ENCODE peak calls at places on chromosomes 3 and 15, in seven cellular contexts. W, D, I, T, K, A and Z are unnamed samples.

GRCh38 chr3:100022506-100022905 is 91.8 kb downstream of the FILIP1L start:
- DNase-seq in W (no peak), D (no peak), I (no peak), T (no peak), K (no peak), A (no peak), Z (no peak)

GRCh38 chr3:140344601-140345000 is 333.3 kb upstream of the TRIM42 start:
- DNase-seq in W (no peak), D (no peak), I (no peak), T (no peak), K (no peak), A (no peak), Z (no peak)

GRCh38 chr3:103247459-103247858 is 812.6 kb downstream of the ZPLD1 start:
- DNase-seq in W (no peak), D (no peak), I (no peak), T (no peak), K (no peak), A (no peak), Z (no peak)

GRCh38 chr3:42443819-42444436 is 33.5 kb upstream of the LYZL4 start:
- DNase-seq in W (peak), D (peak), I (peak), T (peak), K (peak), A (peak), Z (peak)

GRCh38 chr3:138072816-138073215 is 42.6 kb downstream of the DZIP1L start:
- DNase-seq in W (no peak), D (no peak), I (no peak), T (no peak), K (no peak), A (no peak), Z (no peak)

GRCh38 chr3:12878026-12878636 is 36.8 kb upstream of the RPL32 start:
- DNase-seq in W (no peak), D (no peak), I (no peak), T (no peak), K (no peak), A (no peak), Z (no peak)

GRCh38 chr3:154552338-154552737 is 122.3 kb upstream of the GPR149 start:
- DNase-seq in W (no peak), D (no peak), I (no peak), T (no peak), K (no peak), A (peak), Z (no peak)

GRCh38 chr3:171417137-171417536 is 43.1 kb downstream of the TNIK start:
- DNase-seq in W (no peak), D (no peak), I (no peak), T (no peak), K (no peak), A (no peak), Z (no peak)

GRCh38 chr3:150825916-150826377 is 63.0 kb upstream of the SIAH2 start:
- DNase-seq in W (no peak), D (no peak), I (no peak), T (no peak), K (no peak), A (no peak), Z (no peak)

GRCh38 chr3:179973024-179973423 is 63.7 kb downstream of the PEX5L start:
- DNase-seq in W (no peak), D (no peak), I (no peak), T (no peak), K (no peak), A (no peak), Z (no peak)

GRCh38 chr3:94671078-94671477 is 608.2 kb downstream of the NSUN3 start:
- DNase-seq in W (no peak), D (no peak), I (no peak), T (no peak), K (no peak), A (no peak), Z (no peak)

GRCh38 chr3:23648326-23648964 is 157.3 kb upstream of the UBE2E1 start:
- DNase-seq in W (no peak), D (no peak), I (no peak), T (no peak), K (no peak), A (no peak), Z (no peak)

GRCh38 chr3:115968871-115969270 is 345.6 kb downstream of the GAP43 start:
- DNase-seq in W (no peak), D (no peak), I (no peak), T (no peak), K (no peak), A (no peak), Z (no peak)

GRCh38 chr15:91787198-91787597 is 66.3 kb upstream of the SLCO3A1 start:
- DNase-seq in W (no peak), D (no peak), I (no peak), T (no peak), K (no peak), A (no peak), Z (no peak)

GRCh38 chr3:154040283-154040682 is 80.9 kb upstream of the ARHGEF26 start:
- DNase-seq in W (no peak), D (no peak), I (no peak), T (no peak), K (no peak), A (no peak), Z (no peak)

GRCh38 chr3:152853196-152853595 is 18.3 kb downstream of the P2RY1 start:
- DNase-seq in W (no peak), D (no peak), I (no peak), T (no peak), K (no peak), A (no peak), Z (no peak)

GRCh38 chr3:120625199-120625598 is 29.1 kb downstream of the NDUFB4 start:
- DNase-seq in W (no peak), D (no peak), I (no peak), T (no peak), K (no peak), A (no peak), Z (no peak)

GRCh38 chr3:170475091-170475705 is 56.5 kb downstream of the CLDN11 start:
- DNase-seq in W (no peak), D (no peak), I (no peak), T (no peak), K (no peak), A (no peak), Z (no peak)

GRCh38 chr3:130687327-130687726 is 59.3 kb downstream of the PIK3R4 start:
- DNase-seq in W (no peak), D (no peak), I (no peak), T (no peak), K (no peak), A (no peak), Z (no peak)

GRCh38 chr3:23999012-23999641 is 54.0 kb downstream of the NR1D2 start:
- DNase-seq in W (no peak), D (peak), I (no peak), T (peak), K (peak), A (peak), Z (no peak)

GRCh38 chr3:143924522-143925381 is 46.9 kb upstream of the DIPK2A start:
- DNase-seq in W (no peak), D (no peak), I (no peak), T (no peak), K (no peak), A (no peak), Z (no peak)

GRCh38 chr3:100419406-100419805 is 18.1 kb downstream of the LNP1 start:
- DNase-seq in W (no peak), D (no peak), I (no peak), T (no peak), K (no peak), A (no peak), Z (peak)

GRCh38 chr15:79349526-79349925 is 38.6 kb downstream of the TMED3 start:
- DNase-seq in W (no peak), D (no peak), I (no peak), T (no peak), K (no peak), A (no peak), Z (no peak)

GRCh38 chr3:40996382-40996781 is 202.9 kb upstream of the CTNNB1 start:
- DNase-seq in W (no peak), D (no peak), I (no peak), T (no peak), K (no peak), A (no peak), Z (no peak)

GRCh38 chr15:41878355-41878699 is 15.5 kb downstream of the SPTBN5 start:
- DNase-seq in W (no peak), D (no peak), I (no peak), T (no peak), K (no peak), A (no peak), Z (no peak)

GRCh38 chr15:68210409-68210756 is 5.3 kb upstream of the CALML4 start:
- DNase-seq in W (no peak), D (no peak), I (no peak), T (no peak), K (no peak), A (no peak), Z (no peak)

GRCh38 chr3:40268708-40269524 is 40.6 kb upstream of the EIF1B start:
- DNase-seq in W (no peak), D (no peak), I (no peak), T (no peak), K (no peak), A (no peak), Z (no peak)

GRCh38 chr15:85582076-85582718 is 201.8 kb downstream of the AKAP13 start:
- DNase-seq in W (no peak), D (peak), I (peak), T (no peak), K (no peak), A (no peak), Z (no peak)

GRCh38 chr3:126356373-126357298 is 572 bp downstream of the KLF15 start:
- DNase-seq in W (no peak), D (no peak), I (no peak), T (no peak), K (peak), A (no peak), Z (no peak)

GRCh38 chr3:136659253-136659652 is 92.9 kb downstream of the STAG1 start:
- DNase-seq in W (no peak), D (no peak), I (no peak), T (no peak), K (no peak), A (no peak), Z (no peak)

GRCh38 chr3:196519738-196520122 is 4.6 kb upstream of the SMCO1 start:
- DNase-seq in W (no peak), D (no peak), I (no peak), T (no peak), K (no peak), A (no peak), Z (no peak)

GRCh38 chr3:167852216-167852615 is 116.7 kb downstream of the SERPINI1 start:
- DNase-seq in W (no peak), D (no peak), I (no peak), T (no peak), K (no peak), A (no peak), Z (no peak)

GRCh38 chr15:92819312-92820232 is 80.6 kb upstream of the CHD2 start:
- DNase-seq in W (no peak), D (no peak), I (peak), T (no peak), K (no peak), A (no peak), Z (no peak)

GRCh38 chr3:17894434-17895060 is 152.1 kb upstream of the TBC1D5 start:
- DNase-seq in W (no peak), D (no peak), I (no peak), T (peak), K (no peak), A (peak), Z (peak)

GRCh38 chr3:15325228-15325627 is 7.2 kb downstream of the SH3BP5 start:
- DNase-seq in W (no peak), D (no peak), I (no peak), T (no peak), K (no peak), A (no peak), Z (no peak)

GRCh38 chr3:51687472-51688205 is 16.6 kb downstream of the TEX264 start:
- DNase-seq in W (no peak), D (no peak), I (no peak), T (no peak), K (no peak), A (no peak), Z (no peak)

GRCh38 chr3:41418961-41419691 is 219.8 kb downstream of the CTNNB1 start:
- DNase-seq in W (no peak), D (no peak), I (no peak), T (no peak), K (no peak), A (no peak), Z (no peak)

GRCh38 chr3:180808823-180809575 is 103.5 kb upstream of the FXR1 start:
- DNase-seq in W (no peak), D (no peak), I (no peak), T (no peak), K (no peak), A (no peak), Z (no peak)

GRCh38 chr15:80747317-80748053 is 31.7 kb upstream of the CEMIP start:
- DNase-seq in W (no peak), D (no peak), I (no peak), T (no peak), K (no peak), A (no peak), Z (no peak)